ENCODE peak calls at places on chromosomes 13 and 19, in ten cellular contexts. W is sigmoid colon, N is neural progenitor cell, P is AG04450, S is RWPE1, K is cardiac fibroblast, X is PC-3, R is hepatocyte, O is transverse colon, G is GM13977. M is an unnamed sample.

GRCh38 chr13:98386632-98387031 is 190.3 kb downstream of the STK24 start:
- DNase-seq in W (no peak), N (no peak), P (no peak), S (no peak), K (no peak), X (no peak), R (peak; percentile 45), O (no peak), G (no peak), M (no peak)

GRCh38 chr19:21856751-21857150 is 20.8 kb upstream of the ZNF43 start:
- DNase-seq in W (no peak), N (no peak), P (no peak), S (no peak), K (no peak), X (no peak), R (no peak), O (no peak), G (no peak), M (no peak)

GRCh38 chr13:41639955-41640780 is 182.8 kb downstream of the RGCC start:
- DNase-seq in W (peak; percentile 77), N (no peak), P (no peak), S (no peak), K (peak; percentile 59), X (no peak), R (peak; percentile 38), O (no peak), G (no peak), M (no peak)

GRCh38 chr19:40229484-40229883 is 3.0 kb upstream of the CCNP start:
- DNase-seq in W (no peak), N (no peak), P (no peak), S (no peak), K (no peak), X (peak; percentile 41), R (no peak), O (no peak), G (no peak), M (no peak)

GRCh38 chr13:110433014-110433413 is 125.9 kb downstream of the COL4A2 start:
- DNase-seq in W (peak; percentile 83), N (no peak), P (no peak), S (no peak), K (no peak), X (no peak), R (no peak), O (no peak), G (no peak), M (no peak)

GRCh38 chr19:50820549-50821247 is 2.9 kb downstream of the KLK1 start:
- DNase-seq in W (no peak), N (no peak), P (no peak), S (no peak), K (no peak), X (no peak), R (peak; percentile 71), O (peak; percentile 85), G (peak; percentile 73), M (peak; percentile 30)

GRCh38 chr13:99041788-99042187 is 63.9 kb upstream of the DOCK9 start:
- DNase-seq in W (no peak), N (no peak), P (no peak), S (no peak), K (no peak), X (no peak), R (no peak), O (no peak), G (no peak), M (no peak)

GRCh38 chr13:98507060-98507797 is 69.7 kb downstream of the STK24 start:
- DNase-seq in W (peak; percentile 83), N (peak; percentile 79), P (no peak), S (no peak), K (peak; percentile 79), X (peak; percentile 9), R (peak; percentile 71), O (peak; percentile 62), G (no peak), M (no peak)

GRCh38 chr13:20825476-20825875 is 51.7 kb upstream of the EEF1AKMT1 start:
- DNase-seq in W (no peak), N (no peak), P (no peak), S (no peak), K (peak; percentile 26), X (no peak), R (no peak), O (no peak), G (no peak), M (no peak)

GRCh38 chr13:113882266-113882627 is 18.4 kb upstream of the GAS6 start:
- DNase-seq in W (no peak), N (no peak), P (no peak), S (no peak), K (peak; percentile 26), X (no peak), R (no peak), O (no peak), G (peak; percentile 16), M (no peak)

GRCh38 chr13:112055417-112056206 is 11.3 kb upstream of the SOX1 start:
- DNase-seq in W (no peak), N (peak; percentile 52), P (no peak), S (no peak), K (no peak), X (no peak), R (no peak), O (no peak), G (no peak), M (no peak)

GRCh38 chr19:38861368-38861767 is 11.6 kb upstream of the HNRNPL start:
- DNase-seq in W (no peak), N (no peak), P (no peak), S (no peak), K (no peak), X (no peak), R (no peak), O (no peak), G (no peak), M (no peak)

GRCh38 chr13:83907196-83907989 is 25.1 kb upstream of the SLITRK1 start:
- DNase-seq in W (no peak), N (no peak), P (no peak), S (no peak), K (no peak), X (no peak), R (no peak), O (no peak), G (no peak), M (no peak)

DNA sequence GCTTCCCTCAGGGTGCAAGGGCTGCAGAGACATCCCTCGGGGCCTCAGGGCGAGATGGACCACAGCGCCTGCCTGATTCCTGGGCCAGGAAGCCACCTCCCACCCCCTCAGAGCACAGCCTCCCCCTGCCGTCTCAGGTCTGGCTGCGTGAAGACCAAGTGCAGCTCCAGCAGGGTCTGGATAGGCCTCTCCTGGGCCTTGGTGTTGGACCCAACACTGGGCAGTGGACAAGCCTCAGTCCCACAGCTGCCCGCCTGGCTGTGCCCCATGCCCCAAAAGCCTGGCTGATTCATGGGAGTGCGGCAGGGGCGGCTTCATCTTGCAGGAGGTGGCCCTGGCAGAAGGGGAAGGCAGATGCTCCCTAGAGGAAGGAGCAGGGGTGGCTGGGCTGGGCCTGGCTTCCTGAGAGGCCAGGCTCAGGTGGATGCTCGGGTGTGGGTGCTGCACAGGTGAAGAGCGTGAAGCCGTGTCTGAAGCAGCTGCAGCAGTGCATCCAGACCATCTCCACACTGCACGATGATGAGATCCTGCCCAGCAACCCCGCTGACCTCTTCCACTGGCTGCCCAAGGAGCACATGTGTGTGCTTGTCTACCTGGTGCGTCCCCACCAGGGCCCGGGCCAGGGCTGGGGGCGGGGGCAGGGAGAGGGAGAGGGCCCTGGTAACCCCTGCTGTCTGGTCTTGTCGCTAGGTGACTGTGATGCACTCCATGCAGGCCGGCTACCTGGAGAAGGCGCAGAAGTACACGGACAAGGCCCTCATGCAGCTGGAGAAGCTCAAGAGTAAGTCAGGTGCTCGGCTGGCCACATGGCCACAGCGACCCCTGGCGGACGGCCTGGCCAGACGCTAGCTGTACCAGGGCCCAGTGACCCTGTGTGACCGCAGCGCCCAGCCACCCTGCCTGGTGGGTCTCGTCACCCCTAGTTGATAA is 21.7 kb downstream of the MAU2 start:
- DNase-seq in W (no peak), N (peak; percentile 83), P (peak; percentile 8), S (peak; percentile 58), K (peak; percentile 70), X (peak; percentile 64), R (peak; percentile 84), O (peak; percentile 65), G (no peak), M (peak; percentile 88)
- TF ChIP-seq CTCF in W (peak; percentile 50), N (peak; percentile 94), P (peak; percentile 82), S (peak; percentile 95), K (peak; percentile 93), X (peak; percentile 90), R (peak; percentile 88), O (peak; percentile 73), G (peak; percentile 40), M (peak; percentile 91)

DNA sequence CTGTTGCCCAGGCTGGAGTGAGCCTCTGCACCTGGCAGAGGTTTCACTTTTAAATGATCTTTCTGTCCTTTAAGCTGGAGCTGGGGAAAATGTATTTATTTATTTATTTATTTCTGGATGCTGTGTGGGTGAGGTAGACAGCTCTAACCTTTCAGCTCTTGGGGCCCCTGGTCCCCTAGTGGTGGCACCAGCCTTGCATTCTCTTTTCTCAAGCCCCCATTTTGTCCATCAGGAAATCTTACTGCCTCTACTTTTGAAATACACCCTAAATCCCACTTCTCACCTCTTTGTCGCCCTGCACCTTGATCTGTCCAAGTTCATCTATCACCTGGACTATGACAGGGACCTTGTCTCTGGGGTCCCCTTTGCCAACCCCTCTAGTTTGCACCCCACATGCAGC is 2.1 kb upstream of the B9D2 start:
- DNase-seq in W (no peak), N (no peak), P (no peak), S (no peak), K (no peak), X (no peak), R (no peak), O (no peak), G (peak; percentile 35), M (no peak)
- TF ChIP-seq CTCF in W (no peak), N (peak; percentile 21), P (peak; percentile 26), S (no peak), K (peak; percentile 14), X (no peak), R (no peak), O (no peak), G (peak; percentile 35), M (no peak)

GRCh38 chr19:41895745-41896580 is 13.0 kb downstream of the ARHGEF1 start:
- DNase-seq in W (no peak), N (peak; percentile 22), P (no peak), S (no peak), K (no peak), X (no peak), R (no peak), O (no peak), G (no peak), M (no peak)
- TF ChIP-seq CTCF in W (no peak), N (peak; percentile 39), P (peak; percentile 36), S (peak; percentile 18), K (peak; percentile 24), X (peak; percentile 49), R (no peak), O (no peak), G (peak; percentile 24), M (no peak)

DNA sequence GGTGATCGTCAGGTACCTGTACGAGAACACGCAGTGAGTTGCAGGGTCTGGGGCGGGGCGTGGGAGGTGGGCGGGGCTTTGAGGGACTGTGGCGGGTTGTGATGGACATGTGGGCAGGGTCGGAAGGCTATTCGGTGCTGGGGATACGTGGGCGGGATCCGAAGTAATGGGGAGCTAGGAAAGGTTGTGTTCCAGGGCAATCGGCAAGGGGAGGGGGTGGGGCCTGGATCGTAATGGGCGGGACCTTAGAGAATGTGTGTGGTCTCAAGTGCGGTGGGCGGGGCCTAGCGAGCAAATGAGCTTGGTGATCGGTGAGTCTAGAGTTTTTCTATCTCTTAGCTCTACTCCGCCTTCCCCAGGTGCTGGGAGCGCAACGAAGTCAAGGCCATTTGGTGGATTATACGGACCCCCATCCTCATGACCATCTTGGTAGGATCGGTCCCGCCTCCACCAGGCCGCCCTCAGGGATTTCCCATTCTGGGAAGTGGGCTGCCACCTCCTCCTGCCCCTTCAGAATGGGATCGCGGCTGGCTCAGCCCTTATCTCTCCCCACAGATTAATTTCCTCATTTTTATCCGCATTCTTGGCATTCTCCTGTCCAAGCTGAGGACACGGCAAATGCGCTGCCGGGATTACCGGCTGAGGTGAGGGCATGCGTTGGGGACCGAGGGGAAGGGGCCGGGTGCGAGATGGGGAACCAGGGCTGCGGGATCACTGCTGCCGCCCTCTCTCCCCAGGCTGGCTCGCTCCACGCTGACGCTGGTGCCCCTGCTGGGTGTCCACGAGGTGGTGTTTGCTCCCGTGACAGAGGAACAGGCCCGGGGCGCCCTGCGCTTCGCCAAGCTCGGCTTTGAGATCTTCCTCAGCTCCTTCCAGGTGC is 9.6 kb downstream of the GIPR start:
- DNase-seq in W (no peak), N (peak; percentile 94), P (no peak), S (peak; percentile 87), K (peak; percentile 92), X (peak; percentile 92), R (peak; percentile 97), O (peak; percentile 95), G (peak; percentile 93), M (peak; percentile 84)
- TF ChIP-seq CTCF in W (no peak), N (no peak), P (no peak), S (peak; percentile 41), K (peak; percentile 22), X (no peak), R (peak; percentile 37), O (no peak), G (no peak), M (no peak)